ENCODE peak calls at places on chromosome 7, in seven cellular contexts. E is thoracic aorta; M is CD4-positive, alpha-beta memory T cell; N is H1; W is left ventricle myocardium inferior; Q is tibial artery; G is mesendoderm. J is an unnamed sample.
A peak's percentile ranks its signal among the peaks of the same experiment; 100 is the strongest.

GRCh38 chr7:29641651-29642050 is 78.0 kb downstream of the PRR15 start:
- DNase-seq in E (no peak), M (no peak), N (no peak), W (no peak), Q (no peak), G (no peak), J (no peak)

GRCh38 chr7:81604075-81604807 is 165.6 kb downstream of the HGF start:
- DNase-seq in E (no peak), M (no peak), N (no peak), W (no peak), Q (no peak), G (no peak), J (no peak)

GRCh38 chr7:17266559-17266958 is 31.9 kb upstream of the AHR start:
- DNase-seq in E (no peak), M (no peak), N (no peak), W (no peak), Q (no peak), G (no peak), J (no peak)

GRCh38 chr7:39851466-39852045 is 98.5 kb upstream of the CDK13 start:
- DNase-seq in E (no peak), M (no peak), N (no peak), W (no peak), Q (no peak), G (no peak), J (no peak)

GRCh38 chr7:40804477-40805215 is 669.8 kb downstream of the SUGCT start:
- DNase-seq in E (no peak), M (no peak), N (no peak), W (no peak), Q (no peak), G (no peak), J (no peak)

GRCh38 chr7:100867796-100868485 is 754 bp downstream of the TRIP6 start:
- DNase-seq in E (no peak), M (no peak), N (peak; percentile 53), W (no peak), Q (no peak), G (peak; percentile 28), J (no peak)

GRCh38 chr7:51186531-51186930 is 130.1 kb downstream of the COBL start:
- DNase-seq in E (no peak), M (no peak), N (no peak), W (peak; percentile 44), Q (no peak), G (peak; percentile 8), J (no peak)

GRCh38 chr7:37007319-37007718 is 283.0 kb upstream of the AOAH start:
- DNase-seq in E (no peak), M (no peak), N (no peak), W (no peak), Q (no peak), G (no peak), J (no peak)

GRCh38 chr7:15214981-15215380 is 312.4 kb upstream of the DGKB start:
- DNase-seq in E (no peak), M (no peak), N (no peak), W (no peak), Q (no peak), G (no peak), J (no peak)

GRCh38 chr7:104272767-104273384 is 55.5 kb upstream of the LHFPL3 start:
- DNase-seq in E (no peak), M (no peak), N (no peak), W (no peak), Q (no peak), G (peak; percentile 56), J (no peak)

GRCh38 chr7:100540073-100540723 is 1.2 kb downstream of the AGFG2 start:
- DNase-seq in E (no peak), M (no peak), N (no peak), W (no peak), Q (no peak), G (no peak), J (no peak)

GRCh38 chr7:149883452-149883861 is 9.7 kb downstream of the ATP6V0E2 start:
- DNase-seq in E (no peak), M (peak; percentile 43), N (peak; percentile 77), W (peak; percentile 66), Q (no peak), G (peak; percentile 86), J (no peak)

GRCh38 chr7:72753781-72754180 is 74.2 kb downstream of the TYW1B start:
- DNase-seq in E (no peak), M (no peak), N (no peak), W (no peak), Q (no peak), G (no peak), J (no peak)

GRCh38 chr7:5218564-5219360 is 28.7 kb downstream of the WIPI2 start:
- DNase-seq in E (no peak), M (no peak), N (no peak), W (no peak), Q (peak; percentile 45), G (no peak), J (no peak)

GRCh38 chr7:114784756-114785155 is 137.1 kb upstream of the MDFIC start:
- DNase-seq in E (no peak), M (no peak), N (no peak), W (no peak), Q (no peak), G (no peak), J (no peak)

GRCh38 chr7:107768263-107768662 is 24.3 kb downstream of the CBLL1 start:
- DNase-seq in E (no peak), M (no peak), N (no peak), W (no peak), Q (no peak), G (no peak), J (no peak)

GRCh38 chr7:140564643-140565042 is 76.0 kb downstream of the DENND2A start:
- DNase-seq in E (no peak), M (no peak), N (no peak), W (no peak), Q (peak; percentile 16), G (no peak), J (no peak)

GRCh38 chr7:22443370-22444180 is 56.4 kb downstream of the STEAP1B start:
- DNase-seq in E (no peak), M (no peak), N (no peak), W (no peak), Q (no peak), G (no peak), J (no peak)

GRCh38 chr7:23121175-23121574 is 15.6 kb downstream of the KLHL7 start:
- DNase-seq in E (no peak), M (no peak), N (no peak), W (no peak), Q (no peak), G (no peak), J (no peak)

GRCh38 chr7:50793115-50793946 is 10.6 kb upstream of the GRB10 start:
- DNase-seq in E (no peak), M (peak; percentile 16), N (peak; percentile 64), W (peak; percentile 76), Q (peak; percentile 83), G (peak; percentile 80), J (no peak)

GRCh38 chr7:40700653-40701475 is 566.1 kb downstream of the SUGCT start:
- DNase-seq in E (no peak), M (no peak), N (no peak), W (no peak), Q (no peak), G (peak; percentile 30), J (no peak)

GRCh38 chr7:55556031-55556430 is 16.3 kb downstream of the VOPP1 start:
- DNase-seq in E (no peak), M (no peak), N (no peak), W (no peak), Q (no peak), G (no peak), J (no peak)
- H3K4me1 ChIP-seq in E (peaks cover 10% of the 10 kb centered on the region), M (peaks cover 100% of the 10 kb centered on the region), N (peaks cover 13% of the 10 kb centered on the region), W (peaks cover 51% of the 10 kb centered on the region), Q (peaks cover 12% of the 10 kb centered on the region), G (peaks cover 14% of the 10 kb centered on the region), J (peaks cover 27% of the 10 kb centered on the region)

DNA sequence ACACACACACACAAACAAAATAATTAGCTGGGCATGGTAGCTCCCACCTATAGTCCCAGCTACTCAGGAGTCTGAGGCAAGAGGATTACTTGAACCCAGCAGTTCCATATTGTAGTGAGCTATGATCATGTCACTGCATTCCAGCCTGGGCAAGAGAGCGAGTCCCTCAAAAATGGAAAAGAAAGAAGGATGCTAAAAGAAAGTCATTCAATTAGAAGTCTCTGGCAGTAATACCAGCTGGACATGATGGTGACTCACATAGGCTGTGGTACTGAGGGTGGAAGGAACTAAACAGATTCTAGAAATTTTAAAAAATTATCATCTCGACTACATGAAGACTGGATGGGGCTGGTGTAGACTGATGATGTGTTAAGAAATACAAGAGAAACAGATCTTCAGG is 385.3 kb downstream of the ETV1 start:
- DNase-seq in E (no peak), M (no peak), N (no peak), W (no peak), Q (no peak), G (no peak), J (no peak)
- H3K27ac ChIP-seq in E (no peak overlapping the region), M (no peak overlapping the region), N (no peak overlapping the region), W (no peak overlapping the region), Q (no peak overlapping the region), G (no peak overlapping the region), J (no peak overlapping the region)

GRCh38 chr7:130896051-130896881 is 162.3 kb upstream of the KLF14 start:
- DNase-seq in E (no peak), M (no peak), N (no peak), W (no peak), Q (no peak), G (peak; percentile 70), J (no peak)
- H3K4me3 ChIP-seq in E (no peak overlapping the region), M (no peak overlapping the region), N (no peak overlapping the region), W (no peak overlapping the region), Q (no peak overlapping the region), G (no peak overlapping the region), J (no peak overlapping the region)

GRCh38 chr7:1535100-1535458 is 4.6 kb downstream of the MAFK start:
- DNase-seq in E (no peak), M (no peak), N (no peak), W (no peak), Q (no peak), G (no peak), J (no peak)

GRCh38 chr7:1532456-1533254 is 2.2 kb downstream of the MAFK start:
- DNase-seq in E (peak; percentile 84), M (peak; percentile 51), N (no peak), W (peak; percentile 74), Q (peak; percentile 96), G (no peak), J (peak; percentile 96)

GRCh38 chr7:1534330-1535099 is 4.0 kb downstream of the MAFK start:
- DNase-seq in E (no peak), M (no peak), N (no peak), W (no peak), Q (peak; percentile 74), G (no peak), J (peak; percentile 57)

GRCh38 chr7:1533255-1533568 is 2.7 kb downstream of the MAFK start:
- DNase-seq in E (no peak), M (no peak), N (no peak), W (no peak), Q (no peak), G (no peak), J (no peak)

DNA sequence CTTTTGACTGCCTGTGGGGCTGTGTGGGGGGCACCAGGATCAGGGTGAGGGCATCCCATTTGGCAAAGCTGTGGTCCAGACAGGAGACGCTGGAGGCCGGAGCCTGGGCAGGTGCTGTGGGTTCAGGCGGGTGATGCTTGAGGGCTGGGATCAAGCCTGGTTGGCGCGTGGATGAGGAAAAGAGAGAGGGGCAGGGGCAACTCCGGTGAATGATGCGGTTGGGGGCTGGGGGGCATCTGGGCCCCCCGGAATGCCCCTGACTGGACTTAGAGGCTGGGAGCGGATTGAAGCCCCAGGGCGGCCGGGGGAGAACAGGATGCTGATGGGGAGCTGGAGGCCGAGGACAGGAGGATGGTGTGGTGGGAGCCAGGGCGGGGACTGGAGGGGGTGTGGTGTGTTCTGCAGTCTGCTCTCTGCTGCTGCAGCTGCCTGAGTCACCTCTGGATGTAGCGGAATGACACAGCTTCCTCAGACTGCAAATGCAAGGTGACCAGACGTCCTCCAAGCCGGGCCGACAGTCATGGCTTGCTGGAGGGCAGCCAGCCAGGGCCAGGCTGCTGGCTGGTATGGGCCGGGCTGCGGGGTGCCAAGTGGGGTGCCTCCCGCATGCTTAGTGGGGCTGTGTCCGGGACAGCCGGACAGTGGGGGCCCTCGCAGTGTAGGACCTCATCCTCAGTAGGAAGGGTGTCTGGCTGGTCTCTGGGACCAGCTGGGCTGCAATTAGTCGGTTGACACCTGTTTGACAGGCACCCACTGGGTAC is 3.2 kb downstream of the MAFK start:
- DNase-seq in E (peak; percentile 71), M (no peak), N (no peak), W (peak; percentile 54), Q (peak; percentile 87), G (peak; percentile 83), J (peak; percentile 76)
- H3K4me1 ChIP-seq in E (peaks cover 13% of the 10 kb centered on the region), M (peaks cover 38% of the 10 kb centered on the region), N (peaks cover 22% of the 10 kb centered on the region), W (peaks cover 83% of the 10 kb centered on the region), Q (peaks cover 67% of the 10 kb centered on the region), G (peaks cover 5% of the 10 kb centered on the region), J (peaks cover 68% of the 10 kb centered on the region)

J was measured in right atrium auricular region.